ENCODE peak calls at places on chromosomes 16 and 17, in four cellular contexts. One of them, this sample, is unnamed.

GRCh38 chr16:3508736-3509135 is 7.9 kb downstream of the CLUAP1 start:
- DNase-seq in activated CD4-positive, alpha-beta T cell treated with anti-CD3 and anti-CD28 coated beads, Interleukin-2, amount 50 U/mL, for 1 hour: no peak
- DNase-seq in C1 segment of cervical spinal cord: no peak
- DNase-seq in NCI-H1092 treated with DMSO at 0.1 percent for 48 hours: no peak
- DNase-seq in this sample: no peak

GRCh38 chr17:17843096-17843495 is 6.3 kb upstream of the SREBF1 start:
- DNase-seq in NCI-H1092 treated with DMSO at 0.1 percent for 48 hours: no peak
- DNase-seq in activated CD4-positive, alpha-beta T cell treated with anti-CD3 and anti-CD28 coated beads, Interleukin-2, amount 50 U/mL, for 1 hour: no peak
- DNase-seq in C1 segment of cervical spinal cord: no peak
- DNase-seq in this sample: no peak

GRCh38 chr16:57999366-57999970 is 1.0 kb downstream of the ZNF319 start:
- DNase-seq in C1 segment of cervical spinal cord: peak
- DNase-seq in NCI-H1092 treated with DMSO at 0.1 percent for 48 hours: peak
- DNase-seq in activated CD4-positive, alpha-beta T cell treated with anti-CD3 and anti-CD28 coated beads, Interleukin-2, amount 50 U/mL, for 1 hour: peak
- DNase-seq in this sample: no peak

GRCh38 chr17:75625813-75626486 is 7.3 kb upstream of the SMIM5 start:
- DNase-seq in activated CD4-positive, alpha-beta T cell treated with anti-CD3 and anti-CD28 coated beads, Interleukin-2, amount 50 U/mL, for 1 hour: peak
- DNase-seq in C1 segment of cervical spinal cord: no peak
- DNase-seq in NCI-H1092 treated with DMSO at 0.1 percent for 48 hours: peak
- DNase-seq in this sample: no peak

GRCh38 chr17:38864636-38865398 is 5.0 kb upstream of the LASP1 start:
- DNase-seq in C1 segment of cervical spinal cord: no peak
- DNase-seq in activated CD4-positive, alpha-beta T cell treated with anti-CD3 and anti-CD28 coated beads, Interleukin-2, amount 50 U/mL, for 1 hour: no peak
- DNase-seq in NCI-H1092 treated with DMSO at 0.1 percent for 48 hours: peak
- DNase-seq in this sample: no peak

GRCh38 chr17:13393841-13394710 is 207.7 kb downstream of the HS3ST3A1 start:
- DNase-seq in NCI-H1092 treated with DMSO at 0.1 percent for 48 hours: no peak
- DNase-seq in activated CD4-positive, alpha-beta T cell treated with anti-CD3 and anti-CD28 coated beads, Interleukin-2, amount 50 U/mL, for 1 hour: no peak
- DNase-seq in C1 segment of cervical spinal cord: no peak
- DNase-seq in this sample: no peak

GRCh38 chr17:44331249-44331760 is 6.7 kb upstream of the SLC25A39 start:
- DNase-seq in NCI-H1092 treated with DMSO at 0.1 percent for 48 hours: peak
- DNase-seq in activated CD4-positive, alpha-beta T cell treated with anti-CD3 and anti-CD28 coated beads, Interleukin-2, amount 50 U/mL, for 1 hour: peak
- DNase-seq in C1 segment of cervical spinal cord: peak
- DNase-seq in this sample: peak

GRCh38 chr17:69539781-69540319 is 125.4 kb downstream of the MAP2K6 start:
- DNase-seq in activated CD4-positive, alpha-beta T cell treated with anti-CD3 and anti-CD28 coated beads, Interleukin-2, amount 50 U/mL, for 1 hour: no peak
- DNase-seq in C1 segment of cervical spinal cord: no peak
- DNase-seq in NCI-H1092 treated with DMSO at 0.1 percent for 48 hours: no peak
- DNase-seq in this sample: peak